ENCODE peak calls at places on chromosomes 13 and 19, in seven cellular contexts. J is H1, S is K562, W is HCT116, D is SK-N-SH, Z is HepG2, R is GM12878. Q is an unnamed sample.

GRCh38 chr13:111372651-111373425 is 52.4 kb downstream of the TEX29 start:
- DNase-seq in W (no peak), D (no peak), R (no peak), S (no peak), Z (no peak), J (peak), Q (no peak)

GRCh38 chr13:31859546-31859945 is 120.2 kb downstream of the RXFP2 start:
- DNase-seq in D (no peak), Z (no peak), S (no peak), R (no peak), J (no peak), W (no peak), Q (no peak)

GRCh38 chr19:52640916-52641315 is 2.8 kb upstream of the ZNF83 start:
- DNase-seq in D (peak), Z (no peak), R (no peak), W (no peak), J (peak), S (peak), Q (peak)

GRCh38 chr13:39779337-39780270 is 124.1 kb downstream of the COG6 start:
- DNase-seq in J (no peak), S (no peak), W (no peak), D (no peak), Z (no peak), R (no peak), Q (no peak)

GRCh38 chr13:50829896-50830295 is 13.6 kb downstream of the DLEU7 start:
- DNase-seq in R (no peak), W (no peak), D (no peak), J (no peak), S (no peak), Z (no peak), Q (no peak)

GRCh38 chr13:45441633-45442032 is 23.1 kb upstream of the COG3 start:
- DNase-seq in J (no peak), R (peak), W (no peak), D (no peak), S (no peak), Z (peak), Q (no peak)

GRCh38 chr13:25232937-25233515 is 54.3 kb downstream of the MTMR6 start:
- DNase-seq in Z (peak), J (no peak), D (peak), S (peak), W (peak), R (no peak), Q (peak)

GRCh38 chr13:39144941-39145533 is 106.8 kb downstream of the NHLRC3 start:
- DNase-seq in R (no peak), Z (no peak), J (peak), W (peak), S (peak), D (peak), Q (peak)

GRCh38 chr19:16825312-16826168 is 3.7 kb upstream of the SIN3B start:
- DNase-seq in S (no peak), J (peak), Z (no peak), W (no peak), R (no peak), D (peak), Q (no peak)

GRCh38 chr19:29690842-29691241 is 24.2 kb downstream of the C19orf12 start:
- DNase-seq in J (peak), W (peak), Z (peak), R (no peak), D (no peak), S (peak), Q (peak)

GRCh38 chr13:94860981-94861407 is 148.6 kb upstream of the SOX21 start:
- DNase-seq in S (no peak), Z (no peak), R (no peak), J (no peak), W (no peak), D (no peak), Q (no peak)

GRCh38 chr13:41960195-41960699 is 662 bp downstream of the VWA8 start:
- DNase-seq in W (no peak), S (no peak), J (no peak), Z (peak), R (no peak), D (no peak), Q (no peak)

GRCh38 chr19:43675269-43675879 is 5.4 kb upstream of the PLAUR start:
- DNase-seq in S (no peak), R (peak), Z (no peak), W (peak), D (no peak), J (no peak), Q (peak)

GRCh38 chr13:42567772-42568428 is 6.1 kb upstream of the TNFSF11 start:
- DNase-seq in W (no peak), S (no peak), J (no peak), R (no peak), D (no peak), Z (no peak), Q (no peak)

GRCh38 chr19:36051236-36051635 is 2.8 kb downstream of the THAP8 start:
- DNase-seq in R (no peak), J (peak), S (peak), W (peak), Z (peak), D (no peak), Q (peak)

GRCh38 chr19:907183-907853 is 5.7 kb downstream of the R3HDM4 start:
- DNase-seq in R (no peak), D (no peak), S (peak), W (no peak), Z (no peak), J (no peak), Q (no peak)

GRCh38 chr19:4911786-4912672 is 2.7 kb downstream of the UHRF1 start:
- DNase-seq in W (peak), J (peak), S (peak), Z (peak), R (no peak), D (peak), Q (peak)

GRCh38 chr13:71867101-71867814 is at the start of gene DACH1:
- DNase-seq in R (no peak), Z (peak), D (peak), W (no peak), S (peak), J (peak), Q (peak)

GRCh38 chr19:4713384-4713951 is 10.2 kb downstream of the DPP9 start:
- DNase-seq in Z (no peak), R (no peak), S (no peak), W (peak), J (no peak), D (peak), Q (no peak)

GRCh38 chr13:51523082-51523518 is 61.2 kb upstream of the WDFY2 start:
- DNase-seq in W (no peak), D (peak), R (no peak), S (no peak), J (no peak), Z (peak), Q (peak)

GRCh38 chr13:40345149-40345514 is 321.3 kb downstream of the FOXO1 start:
- DNase-seq in J (peak), R (no peak), S (no peak), W (no peak), Z (no peak), D (no peak), Q (no peak)

GRCh38 chr13:28744091-28744536 is 25.3 kb upstream of the SLC46A3 start:
- DNase-seq in W (no peak), S (no peak), D (no peak), J (peak), Z (no peak), R (no peak), Q (no peak)

GRCh38 chr13:112690242-112690943 is 555 bp downstream of the ATP11A start:
- DNase-seq in D (peak), Z (no peak), S (no peak), J (no peak), W (no peak), R (no peak), Q (peak)

GRCh38 chr13:112069063-112069726 is 2.2 kb downstream of the SOX1 start:
- DNase-seq in S (no peak), R (no peak), Z (no peak), W (no peak), J (peak), D (no peak), Q (no peak)

GRCh38 chr19:15260939-15261338 is 28.7 kb upstream of the EPHX3 start:
- DNase-seq in D (peak), J (no peak), R (no peak), S (no peak), W (no peak), Z (no peak), Q (peak)

GRCh38 chr13:80783926-80784325 is 443.0 kb upstream of the SPRY2 start:
- DNase-seq in S (no peak), J (no peak), D (no peak), Z (no peak), W (no peak), R (no peak), Q (no peak)

GRCh38 chr13:44364019-44364418 is 9.6 kb upstream of the SERP2 start:
- DNase-seq in S (no peak), Z (peak), W (no peak), J (no peak), D (no peak), R (no peak), Q (peak)

GRCh38 chr13:104491951-104492350 is 1425.7 kb upstream of the SLC10A2 start:
- DNase-seq in S (no peak), Z (no peak), R (no peak), D (no peak), W (no peak), J (no peak), Q (no peak)

GRCh38 chr13:50612717-50613116 is 230.8 kb downstream of the DLEU7 start:
- DNase-seq in D (no peak), J (no peak), W (no peak), R (no peak), Z (peak), S (no peak), Q (no peak)

GRCh38 chr13:38898481-38898880 is 92.2 kb downstream of the STOML3 start:
- DNase-seq in J (no peak), R (no peak), S (no peak), W (no peak), D (no peak), Z (no peak), Q (no peak)

GRCh38 chr19:7971553-7972520 is 28.4 kb upstream of the TIMM44 start:
- DNase-seq in Z (no peak), W (no peak), D (no peak), S (no peak), J (no peak), R (no peak), Q (no peak)

GRCh38 chr19:7968008-7968795 is 24.7 kb upstream of the TIMM44 start:
- DNase-seq in J (no peak), S (no peak), D (no peak), W (no peak), R (no peak), Z (no peak), Q (no peak)

GRCh38 chr19:7969560-7969949 is 26.1 kb upstream of the TIMM44 start:
- DNase-seq in D (no peak), W (no peak), S (no peak), J (no peak), Z (no peak), R (no peak), Q (no peak)

GRCh38 chr19:7968796-7969559 is 25.5 kb upstream of the TIMM44 start:
- DNase-seq in D (no peak), J (no peak), S (peak), R (no peak), Z (no peak), W (no peak), Q (no peak)

DNA sequence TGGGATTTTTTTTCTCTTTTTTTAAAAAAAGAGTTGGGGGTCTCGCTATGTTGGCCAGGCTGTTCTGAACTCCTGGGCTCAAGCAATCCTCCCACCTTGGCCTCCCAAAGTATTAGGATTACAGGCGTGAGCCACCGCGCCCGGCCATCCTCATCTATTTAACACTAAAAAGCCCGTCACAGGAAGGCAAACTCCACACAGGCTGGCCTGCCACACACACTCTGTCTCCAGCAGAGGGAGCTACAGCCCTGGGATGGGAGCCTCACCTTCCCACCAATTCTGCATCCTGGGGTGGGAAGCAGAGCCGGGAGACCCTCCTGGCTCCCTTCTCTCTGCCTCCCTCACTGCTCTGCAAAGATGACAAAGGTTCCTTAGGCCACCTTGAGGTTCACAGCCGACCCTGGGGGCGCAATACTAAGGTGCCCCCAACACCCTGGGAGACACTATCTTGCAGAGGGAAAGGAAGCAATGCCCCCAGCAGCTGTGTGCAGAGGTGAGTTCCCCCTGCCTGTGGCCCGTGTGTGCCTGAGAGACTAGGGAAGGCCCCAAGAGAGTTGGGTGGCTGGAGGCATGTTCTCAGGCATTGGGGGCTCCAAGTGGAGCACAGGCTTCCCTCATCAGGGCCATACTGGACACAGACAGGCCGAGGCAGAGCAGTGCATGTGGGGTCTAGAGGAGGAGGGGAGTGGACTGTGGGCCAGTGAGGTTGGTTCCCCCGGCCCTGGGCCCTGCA is 27.4 kb upstream of the TIMM44 start:
- DNase-seq in D (peak), Z (peak), R (no peak), J (peak), W (peak), S (peak), Q (peak)
- TF ChIP-seq JUND in D (no peak), Z (no peak), R (no peak), J (no peak), W (no peak), S (no peak), Q (no peak)

GRCh38 chr13:98335721-98336120 is 158.7 kb upstream of the RNF113B start:
- DNase-seq in W (no peak), J (no peak), D (no peak), R (no peak), S (no peak), Z (no peak), Q (no peak)

GRCh38 chr13:98334620-98335205 is 157.6 kb upstream of the RNF113B start:
- DNase-seq in W (no peak), J (no peak), Z (no peak), D (no peak), S (no peak), R (no peak), Q (no peak)

GRCh38 chr13:98333481-98333880 is 156.4 kb upstream of the RNF113B start:
- DNase-seq in S (no peak), J (no peak), Z (peak), W (no peak), D (no peak), R (no peak), Q (no peak)

GRCh38 chr13:98332222-98332621 is 155.2 kb upstream of the RNF113B start:
- DNase-seq in S (no peak), J (no peak), Z (no peak), W (no peak), D (no peak), R (no peak), Q (no peak)

GRCh38 chr13:98332691-98333090 is 155.6 kb upstream of the RNF113B start:
- DNase-seq in D (no peak), Z (no peak), W (no peak), J (no peak), R (no peak), S (no peak), Q (no peak)
- TF ChIP-seq JUND in D (no peak), Z (no peak), W (no peak), J (no peak), R (no peak), S (no peak), Q (no peak)

GRCh38 chr13:109918179-109918651 is 131.8 kb upstream of the IRS2 start:
- DNase-seq in W (no peak), J (no peak), R (no peak), Z (no peak), S (no peak), D (no peak), Q (no peak)
- TF ChIP-seq JUND in W (no peak), J (no peak), R (no peak), Z (no peak), S (no peak), D (no peak), Q (no peak)

GRCh38 chr19:3094638-3095374 is 644 bp downstream of the GNA11 start:
- DNase-seq in Z (no peak), D (no peak), R (no peak), J (no peak), S (no peak), W (no peak), Q (no peak)
- TF ChIP-seq JUND in Z (no peak), D (no peak), R (no peak), J (no peak), S (no peak), W (no peak), Q (no peak)

DNA sequence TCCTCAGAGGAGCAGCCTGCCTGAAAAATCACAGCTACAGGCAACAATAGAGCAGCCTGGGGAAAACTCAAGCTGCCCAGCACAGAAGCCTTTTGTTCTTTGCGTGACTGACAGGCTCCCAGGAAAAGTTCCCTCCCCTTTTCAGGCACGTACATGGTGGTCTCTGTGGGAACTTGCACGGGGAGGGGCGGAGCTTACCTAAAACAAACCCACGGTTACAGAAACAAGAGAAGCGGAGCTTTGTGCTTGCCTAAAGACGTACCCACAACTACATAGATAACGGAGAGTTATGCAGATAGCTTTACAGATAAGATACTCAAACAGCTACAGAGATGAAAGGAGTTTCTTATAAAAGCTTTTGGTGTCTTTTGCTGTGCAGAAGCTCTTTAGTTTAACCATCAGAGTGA is 11.4 kb downstream of the ETFB start:
- DNase-seq in S (no peak), R (no peak), Z (peak), W (no peak), J (peak), D (peak), Q (no peak)
- TF ChIP-seq JUND in S (no peak), R (no peak), Z (no peak), W (no peak), J (no peak), D (no peak), Q (no peak)

GRCh38 chr13:48475230-48475629 is 57.6 kb downstream of the RCBTB2 start:
- DNase-seq in J (no peak), S (no peak), D (no peak), Z (no peak), W (no peak), R (no peak), Q (no peak)
- TF ChIP-seq JUND in J (no peak), S (no peak), D (no peak), Z (no peak), W (no peak), R (no peak), Q (no peak)

DNA sequence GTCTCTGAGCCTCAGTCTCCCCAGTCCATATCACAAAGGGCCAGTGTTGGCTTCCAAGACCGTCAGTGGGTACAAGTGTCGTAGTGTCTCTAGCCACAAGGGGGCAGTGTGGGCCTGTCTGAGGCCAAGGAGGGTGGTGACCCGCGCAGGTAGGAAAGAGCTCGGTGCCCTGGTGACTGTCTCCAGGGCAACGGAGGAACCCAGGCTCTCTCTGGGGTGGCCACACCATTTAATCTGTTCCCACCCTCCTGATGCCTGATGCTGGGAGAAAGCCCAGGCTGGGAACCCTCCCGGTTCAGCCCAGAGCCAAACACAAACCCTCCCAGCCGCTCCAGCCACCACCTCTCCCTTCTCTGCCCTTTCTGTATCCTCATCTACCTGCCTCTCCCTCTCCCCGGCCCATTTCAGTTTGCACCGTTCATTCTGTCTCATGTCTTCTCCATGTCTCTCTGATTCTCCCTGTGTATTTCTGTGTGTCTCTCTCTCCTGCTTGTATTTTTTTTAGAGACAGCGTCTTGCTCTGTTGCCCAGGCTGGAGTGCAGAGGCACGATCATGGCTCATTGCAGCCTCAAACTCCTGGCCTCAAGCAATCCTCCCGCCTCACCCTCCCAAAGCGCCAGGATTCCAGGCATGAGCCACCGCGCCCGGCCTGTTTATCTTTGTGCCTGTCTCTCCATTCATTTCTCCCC is 17.5 kb upstream of the MEIS3 start:
- DNase-seq in S (peak), D (peak), W (peak), R (no peak), Z (peak), J (peak), Q (peak)
- TF ChIP-seq JUND in S (no peak), D (no peak), W (no peak), R (no peak), Z (no peak), J (no peak), Q (no peak)

DNA sequence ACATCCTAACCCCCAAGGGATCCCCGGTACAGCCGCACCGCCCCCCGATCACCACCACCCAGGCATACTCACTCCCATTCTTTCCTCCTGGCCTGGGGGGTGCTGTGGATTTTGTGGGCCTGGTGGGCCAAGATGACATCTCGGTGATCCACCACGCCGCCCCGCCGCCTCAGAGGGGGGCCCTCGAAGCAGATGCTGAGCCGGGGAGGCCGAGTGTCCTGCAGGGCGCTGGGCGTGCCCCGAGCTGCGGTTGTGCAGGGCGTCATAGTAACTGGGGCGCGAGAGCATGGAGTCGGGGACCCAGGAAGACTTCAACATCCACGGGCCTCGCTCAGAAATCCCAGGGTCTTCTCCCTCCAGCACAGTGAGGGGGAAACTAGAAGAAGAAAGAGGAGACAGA is 93.4 kb upstream of the CACNA1A start:
- DNase-seq in R (no peak), S (no peak), W (no peak), J (no peak), D (no peak), Z (no peak), Q (no peak)
- TF ChIP-seq JUND in R (no peak), S (no peak), W (no peak), J (no peak), D (no peak), Z (no peak), Q (no peak)

Q was measured in T47D.